ENCODE peak calls at places on chromosome 11, in five cellular contexts. One of them, this sample, is unnamed.

GRCh38 chr11:110174645-110175310 is 81.6 kb downstream of the ZC3H12C start:
- DNase-seq in RCC 7860: peak; percentile 36
- DNase-seq in progenitor cell of endocrine pancreas: no peak
- DNase-seq in WTC11: no peak
- DNase-seq in CD8-positive, alpha-beta T cell: no peak
- DNase-seq in this sample: peak; percentile 81

GRCh38 chr11:2933376-2934056 is 4.3 kb upstream of the PHLDA2 start:
- DNase-seq in RCC 7860: peak; percentile 84
- DNase-seq in progenitor cell of endocrine pancreas: no peak
- DNase-seq in WTC11: peak; percentile 14
- DNase-seq in CD8-positive, alpha-beta T cell: peak; percentile 24
- DNase-seq in this sample: peak; percentile 82

GRCh38 chr11:107591446-107592236 is 694 bp downstream of the ELMOD1 start:
- DNase-seq in RCC 7860: no peak
- DNase-seq in progenitor cell of endocrine pancreas: peak; percentile 25
- DNase-seq in WTC11: peak; percentile 48
- DNase-seq in CD8-positive, alpha-beta T cell: no peak
- DNase-seq in this sample: peak; percentile 42

GRCh38 chr11:60457576-60457975 is 1.9 kb downstream of the MS4A1 start:
- DNase-seq in RCC 7860: no peak
- DNase-seq in progenitor cell of endocrine pancreas: no peak
- DNase-seq in WTC11: no peak
- DNase-seq in CD8-positive, alpha-beta T cell: no peak
- DNase-seq in this sample: no peak

GRCh38 chr11:7501894-7502293 is 11.9 kb upstream of the PPFIBP2 start:
- DNase-seq in RCC 7860: no peak
- DNase-seq in progenitor cell of endocrine pancreas: no peak
- DNase-seq in WTC11: no peak
- DNase-seq in CD8-positive, alpha-beta T cell: no peak
- DNase-seq in this sample: no peak

GRCh38 chr11:2109541-2110019 is 29.6 kb downstream of the IGF2 start:
- DNase-seq in RCC 7860: no peak
- DNase-seq in progenitor cell of endocrine pancreas: no peak
- DNase-seq in WTC11: no peak
- DNase-seq in CD8-positive, alpha-beta T cell: no peak
- DNase-seq in this sample: peak; percentile 19

GRCh38 chr11:118212131-118212725 is 12.6 kb downstream of the JAML start:
- DNase-seq in RCC 7860: no peak
- DNase-seq in progenitor cell of endocrine pancreas: no peak
- DNase-seq in WTC11: no peak
- DNase-seq in CD8-positive, alpha-beta T cell: no peak
- DNase-seq in this sample: no peak

GRCh38 chr11:87926250-87926970 is 248.8 kb downstream of the RAB38 start:
- DNase-seq in RCC 7860: peak; percentile 63
- DNase-seq in progenitor cell of endocrine pancreas: no peak
- DNase-seq in WTC11: no peak
- DNase-seq in CD8-positive, alpha-beta T cell: no peak
- DNase-seq in this sample: peak; percentile 71

GRCh38 chr11:95985174-95985808 is 61.4 kb upstream of the MTMR2 start:
- DNase-seq in RCC 7860: peak; percentile 6
- DNase-seq in progenitor cell of endocrine pancreas: no peak
- DNase-seq in WTC11: no peak
- DNase-seq in CD8-positive, alpha-beta T cell: no peak
- DNase-seq in this sample: peak; percentile 47

GRCh38 chr11:128856241-128856640 is 10.9 kb downstream of the KCNJ1 start:
- DNase-seq in RCC 7860: no peak
- DNase-seq in progenitor cell of endocrine pancreas: no peak
- DNase-seq in WTC11: no peak
- DNase-seq in CD8-positive, alpha-beta T cell: no peak
- DNase-seq in this sample: no peak

GRCh38 chr11:64385953-64386704 is 27.2 kb downstream of the RPS6KA4 start:
- DNase-seq in RCC 7860: peak; percentile 94
- DNase-seq in progenitor cell of endocrine pancreas: no peak
- DNase-seq in WTC11: no peak
- DNase-seq in CD8-positive, alpha-beta T cell: no peak
- DNase-seq in this sample: no peak

GRCh38 chr11:72921028-72921716 is 107.0 kb downstream of the ATG16L2 start:
- DNase-seq in RCC 7860: no peak
- DNase-seq in progenitor cell of endocrine pancreas: no peak
- DNase-seq in WTC11: no peak
- DNase-seq in CD8-positive, alpha-beta T cell: no peak
- DNase-seq in this sample: no peak

GRCh38 chr11:44923796-44924195 is 26.9 kb downstream of the TP53I11 start:
- DNase-seq in RCC 7860: no peak
- DNase-seq in progenitor cell of endocrine pancreas: no peak
- DNase-seq in WTC11: no peak
- DNase-seq in CD8-positive, alpha-beta T cell: no peak
- DNase-seq in this sample: no peak

GRCh38 chr11:22208151-22208858 is 15.4 kb downstream of the ANO5 start:
- DNase-seq in RCC 7860: no peak
- DNase-seq in progenitor cell of endocrine pancreas: no peak
- DNase-seq in WTC11: no peak
- DNase-seq in CD8-positive, alpha-beta T cell: no peak
- DNase-seq in this sample: no peak

GRCh38 chr11:130675456-130675855 is 227.0 kb downstream of the ADAMTS15 start:
- DNase-seq in RCC 7860: no peak
- DNase-seq in progenitor cell of endocrine pancreas: no peak
- DNase-seq in WTC11: no peak
- DNase-seq in CD8-positive, alpha-beta T cell: no peak
- DNase-seq in this sample: peak; percentile 51

GRCh38 chr11:1100417-1101245 is 26.0 kb downstream of the MUC2 start:
- DNase-seq in RCC 7860: no peak
- DNase-seq in progenitor cell of endocrine pancreas: no peak
- DNase-seq in WTC11: no peak
- DNase-seq in CD8-positive, alpha-beta T cell: no peak
- DNase-seq in this sample: no peak

GRCh38 chr11:12856338-12856737 is 152.8 kb upstream of the RASSF10 start:
- DNase-seq in RCC 7860: no peak
- DNase-seq in progenitor cell of endocrine pancreas: no peak
- DNase-seq in WTC11: no peak
- DNase-seq in CD8-positive, alpha-beta T cell: no peak
- DNase-seq in this sample: no peak

GRCh38 chr11:119011476-119011875 is 6.7 kb downstream of the RPS25 start:
- DNase-seq in RCC 7860: no peak
- DNase-seq in progenitor cell of endocrine pancreas: no peak
- DNase-seq in WTC11: no peak
- DNase-seq in CD8-positive, alpha-beta T cell: no peak
- DNase-seq in this sample: no peak

GRCh38 chr11:102138223-102138622 is 28.0 kb downstream of the YAP1 start:
- DNase-seq in RCC 7860: no peak
- DNase-seq in progenitor cell of endocrine pancreas: no peak
- DNase-seq in WTC11: no peak
- DNase-seq in CD8-positive, alpha-beta T cell: no peak
- DNase-seq in this sample: peak; percentile 46

GRCh38 chr11:119567667-119568582 is 145.0 kb upstream of the THY1 start:
- DNase-seq in RCC 7860: peak; percentile 76
- DNase-seq in progenitor cell of endocrine pancreas: no peak
- DNase-seq in WTC11: no peak
- DNase-seq in CD8-positive, alpha-beta T cell: no peak
- DNase-seq in this sample: peak; percentile 80

GRCh38 chr11:2991477-2992233 is 474 bp downstream of the NAP1L4 start:
- DNase-seq in RCC 7860: no peak
- DNase-seq in progenitor cell of endocrine pancreas: no peak
- DNase-seq in WTC11: peak; percentile 65
- DNase-seq in CD8-positive, alpha-beta T cell: peak; percentile 20
- DNase-seq in this sample: peak; percentile 38

GRCh38 chr11:102761646-102762238 is 18.7 kb downstream of the MMP10 start:
- DNase-seq in RCC 7860: peak; percentile 71
- DNase-seq in progenitor cell of endocrine pancreas: no peak
- DNase-seq in WTC11: no peak
- DNase-seq in CD8-positive, alpha-beta T cell: no peak
- DNase-seq in this sample: no peak

GRCh38 chr11:118186346-118187107 is 10.1 kb upstream of the SCN2B start:
- DNase-seq in RCC 7860: no peak
- DNase-seq in progenitor cell of endocrine pancreas: no peak
- DNase-seq in WTC11: no peak
- DNase-seq in CD8-positive, alpha-beta T cell: no peak
- DNase-seq in this sample: no peak

GRCh38 chr11:65452806-65453490 is 30.4 kb downstream of the NEAT1 start:
- DNase-seq in RCC 7860: peak; percentile 8
- DNase-seq in progenitor cell of endocrine pancreas: no peak
- DNase-seq in WTC11: no peak
- DNase-seq in CD8-positive, alpha-beta T cell: no peak
- DNase-seq in this sample: peak; percentile 87

GRCh38 chr11:63763506-63764200 is 4.9 kb downstream of the ZFTA start:
- DNase-seq in RCC 7860: no peak
- DNase-seq in progenitor cell of endocrine pancreas: no peak
- DNase-seq in WTC11: peak; percentile 83
- DNase-seq in CD8-positive, alpha-beta T cell: no peak
- DNase-seq in this sample: peak; percentile 18

This sample was measured in fibroblast of lung.